ENCODE peak calls at places on chromosomes 6 and 20, in four cellular contexts. X is IMR-90, O is tibial nerve, R is Peyer's patch. I is an unnamed sample.

GRCh38 chr6:20991910-20992309 is 457.7 kb downstream of the CDKAL1 start:
- DNase-seq in X (no peak), O (no peak), R (no peak), I (no peak)

GRCh38 chr6:23963137-23963536 is 162.9 kb upstream of the NRSN1 start:
- DNase-seq in X (no peak), O (no peak), R (no peak), I (no peak)

GRCh38 chr6:17622144-17622543 is 22.0 kb downstream of the FAM8A1 start:
- DNase-seq in X (no peak), O (no peak), R (no peak), I (no peak)

GRCh38 chr6:2257358-2257757 is 12.0 kb upstream of the GMDS start:
- DNase-seq in X (no peak), O (no peak), R (peak), I (no peak)

GRCh38 chr6:150328744-150329400 is 39.9 kb upstream of the IYD start:
- DNase-seq in X (no peak), O (no peak), R (no peak), I (no peak)

GRCh38 chr6:161189891-161190290 is 84.0 kb downstream of the AGPAT4 start:
- DNase-seq in X (no peak), O (no peak), R (no peak), I (no peak)

GRCh38 chr6:17491416-17492142 is 98.2 kb downstream of the CAP2 start:
- DNase-seq in X (no peak), O (no peak), R (no peak), I (peak)

GRCh38 chr6:97668716-97669115 is 385.7 kb upstream of the MMS22L start:
- DNase-seq in X (no peak), O (no peak), R (no peak), I (no peak)

GRCh38 chr6:138311268-138311667 is 66.4 kb upstream of the SMIM28 start:
- DNase-seq in X (no peak), O (no peak), R (no peak), I (no peak)

GRCh38 chr20:50646483-50646996 is 44.8 kb downstream of the RIPOR3 start:
- DNase-seq in X (peak), O (peak), R (no peak), I (no peak)

GRCh38 chr6:118548136-118548535 is at the start of gene PLN:
- DNase-seq in X (no peak), O (no peak), R (no peak), I (no peak)

GRCh38 chr6:118554698-118555097 is 6.6 kb downstream of the PLN start:
- DNase-seq in X (no peak), O (no peak), R (no peak), I (no peak)

GRCh38 chr6:118553132-118553531 is 5.0 kb downstream of the PLN start:
- DNase-seq in X (no peak), O (no peak), R (no peak), I (no peak)

GRCh38 chr6:118551063-118551672 is 3.1 kb downstream of the PLN start:
- DNase-seq in X (peak), O (no peak), R (no peak), I (no peak)

DNA sequence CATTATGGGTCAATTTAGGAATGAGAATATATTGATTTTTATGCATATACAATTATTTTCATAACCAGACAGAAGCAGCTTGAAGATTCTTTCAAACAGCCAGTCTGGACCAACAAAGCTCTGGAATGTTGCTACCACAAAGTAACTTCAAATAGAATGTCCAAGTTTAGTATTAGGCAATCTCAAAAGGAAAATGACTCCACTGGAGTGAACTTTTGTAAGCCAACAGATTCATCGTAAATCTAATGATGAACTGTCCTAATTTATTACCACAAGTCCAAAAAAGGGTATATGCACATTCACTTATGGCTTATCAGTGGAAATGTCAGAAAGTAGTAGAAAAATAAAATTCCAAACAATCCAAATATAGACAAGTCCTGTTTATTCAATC is 3.6 kb downstream of the PLN start:
- DNase-seq in X (peak), O (no peak), R (no peak), I (no peak)
- H3K27ac ChIP-seq in X (no peak), O (peak), R (no peak), I (no peak)

DNA sequence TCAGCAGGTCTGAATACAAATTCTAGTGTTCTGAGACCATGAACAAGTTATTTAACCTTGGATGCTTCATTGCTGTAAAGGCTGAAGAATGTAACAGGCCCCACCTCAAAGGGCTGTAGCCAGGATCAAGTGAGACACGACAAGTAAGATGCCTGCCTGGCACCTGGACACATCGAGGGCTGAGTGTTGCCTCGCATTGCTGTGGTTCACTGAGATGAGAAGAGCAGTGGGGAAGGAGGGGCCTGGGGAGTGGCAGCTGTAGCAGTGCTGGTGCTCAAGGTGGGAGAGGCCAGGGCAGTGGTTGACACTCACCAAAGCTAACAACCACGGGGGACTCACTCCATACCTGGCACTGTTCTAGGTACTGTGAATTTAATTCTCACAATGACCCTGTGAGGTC is 187.8 kb downstream of the KIF16B start:
- DNase-seq in X (no peak), O (no peak), R (no peak), I (no peak)
- TF ChIP-seq POLR2A in X (no peak), O (no peak), R (no peak), I (no peak)

GRCh38 chr6:148507774-148508173 is 165.1 kb downstream of the SASH1 start:
- DNase-seq in X (peak), O (peak), R (no peak), I (no peak)
- H3K27ac ChIP-seq in X (peak), O (peak), R (peak), I (peak)

GRCh38 chr20:24962182-24962492 is 13.1 kb downstream of the CST7 start:
- DNase-seq in X (no peak), O (no peak), R (no peak), I (no peak)

GRCh38 chr20:24959591-24960301 is 10.7 kb downstream of the CST7 start:
- DNase-seq in X (no peak), O (no peak), R (peak), I (no peak)

GRCh38 chr20:24961384-24962181 is 12.5 kb downstream of the CST7 start:
- DNase-seq in X (no peak), O (no peak), R (peak), I (no peak)

GRCh38 chr20:24960302-24960801 is 11.3 kb downstream of the CST7 start:
- DNase-seq in X (no peak), O (no peak), R (peak), I (no peak)

DNA sequence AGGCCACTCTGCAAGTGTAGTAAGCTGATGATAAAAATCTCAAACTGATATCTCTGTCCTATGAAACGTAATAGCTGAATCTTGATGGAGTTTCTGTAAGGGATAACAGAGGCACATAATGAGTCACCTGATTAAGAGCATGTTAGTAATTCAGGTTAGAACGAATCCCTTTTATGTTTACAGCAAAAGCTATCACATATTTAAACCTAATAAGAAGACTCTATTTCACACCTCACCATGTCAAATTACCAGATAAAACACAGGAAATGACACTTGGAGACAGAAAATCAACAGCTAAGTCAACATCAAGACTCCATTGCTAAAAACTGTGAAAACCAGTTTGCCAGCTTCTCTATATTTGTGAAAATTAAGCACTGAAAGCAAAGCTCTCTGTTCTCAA is 11.8 kb downstream of the CST7 start:
- DNase-seq in X (no peak), O (no peak), R (no peak), I (no peak)
- TF ChIP-seq POLR2A in X (no peak), O (no peak), R (no peak), I (no peak)

GRCh38 chr6:106167105-106167814 is 81.1 kb downstream of the PRDM1 start:
- DNase-seq in X (no peak), O (no peak), R (no peak), I (no peak)
- H3K27ac ChIP-seq in X (no peak), O (no peak), R (no peak), I (no peak)

GRCh38 chr20:37695684-37696342 is 2.0 kb downstream of the CTNNBL1 start:
- DNase-seq in X (no peak), O (no peak), R (no peak), I (no peak)

GRCh38 chr20:37692447-37693166 is 1.2 kb upstream of the CTNNBL1 start:
- DNase-seq in X (no peak), O (no peak), R (no peak), I (no peak)

GRCh38 chr20:37690626-37691369 is 3.0 kb upstream of the CTNNBL1 start:
- DNase-seq in X (no peak), O (no peak), R (no peak), I (no peak)

GRCh38 chr20:37693203-37693602 is 627 bp upstream of the CTNNBL1 start:
- DNase-seq in X (no peak), O (no peak), R (no peak), I (no peak)

GRCh38 chr20:37693629-37694626 is at the start of gene CTNNBL1:
- DNase-seq in X (peak), O (peak), R (peak), I (peak)
- TF ChIP-seq POLR2A in X (peak), O (peak), R (peak), I (peak)

GRCh38 chr6:5167501-5167900 is 82.4 kb downstream of the PPP1R3G start:
- DNase-seq in X (peak), O (no peak), R (no peak), I (no peak)
- H3K27ac ChIP-seq in X (no peak), O (no peak), R (no peak), I (no peak)

DNA sequence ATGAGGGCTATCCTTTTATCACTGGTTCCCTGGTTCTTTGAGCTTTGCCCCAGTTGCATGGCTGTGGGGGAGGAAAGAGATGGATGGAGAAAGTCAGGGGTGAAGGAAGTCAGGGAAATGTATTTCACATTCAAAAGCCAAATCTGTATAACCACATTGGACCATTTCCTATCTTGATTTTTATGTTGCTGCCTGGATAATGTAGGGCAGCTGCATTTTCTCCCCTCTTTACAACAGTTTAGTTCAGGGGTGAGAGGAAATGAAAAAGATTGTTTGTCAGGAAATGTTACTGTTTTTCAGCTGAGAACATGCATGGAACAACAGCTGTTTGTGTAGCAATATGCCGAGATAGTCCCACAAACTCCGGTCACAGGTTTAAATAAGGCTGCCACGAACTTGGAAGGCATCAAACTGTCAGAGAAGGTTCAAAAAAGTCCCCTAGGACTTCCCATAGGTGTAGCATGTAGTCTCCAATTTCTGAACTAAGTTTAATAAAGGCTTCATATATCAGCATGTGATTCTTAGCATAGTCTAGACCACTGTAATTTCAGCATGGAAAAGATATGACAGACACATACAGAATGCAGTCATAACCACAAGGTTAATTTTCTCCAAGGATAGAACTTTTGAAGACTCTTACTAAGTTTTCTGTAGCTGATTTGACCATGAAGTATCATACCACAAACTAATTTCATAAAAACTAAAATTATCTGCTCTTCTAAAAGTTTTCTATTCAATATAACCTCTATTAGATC is 82.1 kb upstream of the COL21A1 start:
- DNase-seq in X (peak), O (no peak), R (no peak), I (no peak)
- TF ChIP-seq POLR2A in X (no peak), O (no peak), R (no peak), I (no peak)

DNA sequence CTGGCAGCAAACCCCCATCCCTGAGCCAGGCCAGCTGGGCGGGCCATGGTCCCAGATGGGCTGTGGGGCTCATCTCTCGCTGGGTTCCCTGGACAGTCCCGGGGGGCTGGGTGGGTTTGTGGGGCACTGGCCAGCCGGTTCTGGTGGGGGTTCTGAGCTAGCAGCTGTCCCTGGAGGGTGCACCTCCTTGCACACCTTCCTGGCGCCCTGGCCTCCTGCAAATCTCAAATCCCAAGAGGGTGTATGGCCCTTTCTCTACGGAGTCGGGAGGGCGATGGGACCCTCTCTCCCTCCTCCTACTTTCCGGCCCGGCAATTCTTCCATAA is 1.2 kb upstream of the LAMA5 start:
- DNase-seq in X (no peak), O (no peak), R (no peak), I (no peak)
- H3K27ac ChIP-seq in X (no peak), O (peak), R (peak), I (peak)